ENCODE peak calls at places on chromosome 3, in eight cellular contexts. Z, T, X, S, H, Q, V and A are unnamed samples.

GRCh38 chr3:174202146-174202545 is 657.0 kb upstream of the NAALADL2 start:
- DNase-seq in V (no peak), Q (no peak), T (no peak), S (no peak), H (no peak), X (no peak), Z (no peak), A (no peak)

GRCh38 chr3:174330303-174330702 is 528.8 kb upstream of the NAALADL2 start:
- DNase-seq in H (no peak), X (peak), Z (peak), V (no peak), S (peak), T (no peak), Q (peak), A (peak)

GRCh38 chr3:128076783-128077624 is 24.8 kb downstream of the SEC61A1 start:
- DNase-seq in Q (no peak), V (peak), S (peak), Z (no peak), T (no peak), H (peak), X (no peak), A (no peak)

GRCh38 chr3:82000350-82000749 is 238.9 kb upstream of the GBE1 start:
- DNase-seq in X (no peak), V (no peak), T (no peak), S (no peak), Q (no peak), Z (no peak), H (no peak), A (no peak)

GRCh38 chr3:31980530-31981205 is 394 bp downstream of the OSBPL10 start:
- DNase-seq in X (peak), H (peak), V (peak), S (peak), Q (no peak), T (peak), Z (peak), A (peak)

GRCh38 chr3:152969557-152970300 is 134.8 kb downstream of the P2RY1 start:
- DNase-seq in S (peak), V (no peak), H (no peak), Q (no peak), T (no peak), Z (peak), X (peak), A (peak)

GRCh38 chr3:194586839-194587238 is 46.4 kb downstream of the TMEM44 start:
- DNase-seq in H (no peak), X (peak), S (peak), T (no peak), V (no peak), Q (no peak), Z (peak), A (peak)

GRCh38 chr3:45453887-45454286 is 65.5 kb downstream of the LARS2 start:
- DNase-seq in S (no peak), Z (no peak), Q (no peak), V (no peak), T (no peak), X (no peak), H (no peak), A (no peak)

GRCh38 chr3:129694228-129694627 is 87.8 kb upstream of the PLXND1 start:
- DNase-seq in Z (no peak), S (no peak), X (no peak), V (no peak), T (no peak), Q (no peak), H (no peak), A (no peak)

GRCh38 chr3:157261000-157261399 is 101.1 kb upstream of the CCNL1 start:
- DNase-seq in Q (no peak), S (peak), H (no peak), T (no peak), X (peak), Z (peak), V (no peak), A (no peak)

DNA sequence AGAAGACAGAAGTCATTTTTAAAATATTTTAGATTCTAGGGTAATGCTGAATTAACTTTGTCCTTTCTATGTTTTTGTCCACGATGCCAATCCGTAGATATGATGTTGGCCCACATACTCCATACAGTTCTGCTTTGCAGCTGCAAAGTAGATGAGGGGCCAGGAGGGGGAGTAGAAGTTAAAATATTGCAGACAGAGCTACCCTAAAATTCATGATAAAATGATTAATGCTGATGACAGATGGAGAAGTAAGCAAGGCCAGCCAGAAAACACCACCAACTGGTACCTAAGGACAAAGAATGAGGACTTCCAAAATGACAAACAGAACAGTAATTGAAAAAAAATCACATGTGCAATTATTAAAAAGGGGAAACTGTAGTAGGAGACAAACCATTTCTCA is 756.6 kb upstream of the ARPP21 start:
- DNase-seq in Q (no peak), X (peak), S (no peak), T (no peak), H (no peak), V (no peak), Z (no peak), A (no peak)
- TF ChIP-seq CTCF in Q (no peak), X (peak), S (no peak), T (no peak), H (no peak), V (peak), Z (no peak), A (no peak)

GRCh38 chr3:149375164-149375823 is 2.2 kb downstream of the TM4SF1 start:
- DNase-seq in X (peak), Q (no peak), T (no peak), S (no peak), V (no peak), H (no peak), Z (no peak), A (no peak)

GRCh38 chr3:149377408-149378111 is at the start of gene TM4SF1:
- DNase-seq in S (peak), T (peak), X (peak), H (no peak), Q (peak), Z (peak), V (no peak), A (peak)

GRCh38 chr3:149374391-149374790 is 3.1 kb downstream of the TM4SF1 start:
- DNase-seq in T (no peak), Z (no peak), V (no peak), X (peak), Q (no peak), S (no peak), H (no peak), A (no peak)

GRCh38 chr3:149376728-149377407 is 581 bp downstream of the TM4SF1 start:
- DNase-seq in H (no peak), S (peak), Q (no peak), Z (peak), X (peak), V (no peak), T (no peak), A (no peak)

GRCh38 chr3:149375824-149376196 is 1.6 kb downstream of the TM4SF1 start:
- DNase-seq in T (no peak), H (no peak), X (no peak), S (no peak), V (no peak), Q (no peak), Z (no peak), A (no peak)
- TF ChIP-seq CTCF in T (no peak), H (no peak), X (no peak), S (no peak), V (no peak), Q (no peak), Z (no peak), A (no peak)

DNA sequence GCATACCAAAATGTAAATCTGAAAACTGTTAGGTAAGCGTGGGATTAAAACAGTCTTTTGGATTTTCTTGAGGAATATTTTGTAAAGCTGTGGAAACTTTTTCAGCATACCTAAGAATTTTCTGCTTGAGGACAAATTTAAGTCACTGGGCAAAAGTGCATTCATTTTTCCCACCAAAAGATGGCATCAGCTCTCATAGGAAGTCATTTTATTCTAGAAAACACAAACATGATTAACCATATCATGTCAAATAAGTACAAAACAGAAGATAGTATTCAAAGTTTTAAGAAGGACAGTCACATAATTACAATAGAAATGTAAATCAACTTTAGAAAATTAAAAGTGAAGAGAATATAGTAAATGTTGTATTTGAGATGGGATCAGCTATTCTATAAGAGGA is 63.5 kb downstream of the SLC49A4 start:
- DNase-seq in X (peak), S (peak), Q (no peak), H (no peak), V (no peak), Z (peak), T (no peak), A (peak)
- TF ChIP-seq CTCF in X (peak), S (peak), Q (peak), H (peak), V (peak), Z (peak), T (no peak), A (peak)

GRCh38 chr3:188367741-188368140 is 213.8 kb downstream of the LPP start:
- DNase-seq in S (no peak), V (no peak), H (no peak), T (no peak), X (no peak), Q (no peak), Z (peak), A (no peak)

GRCh38 chr3:188365978-188366698 is 212.2 kb downstream of the LPP start:
- DNase-seq in V (no peak), T (no peak), H (no peak), Z (peak), Q (no peak), X (peak), S (no peak), A (no peak)

GRCh38 chr3:188369526-188369925 is 215.6 kb downstream of the LPP start:
- DNase-seq in V (no peak), Z (no peak), S (no peak), X (no peak), T (no peak), H (no peak), Q (no peak), A (no peak)

GRCh38 chr3:188365184-188365583 is 211.2 kb downstream of the LPP start:
- DNase-seq in Z (no peak), S (no peak), V (no peak), X (no peak), H (no peak), Q (no peak), T (no peak), A (no peak)

GRCh38 chr3:188370081-188370830 is 216.3 kb downstream of the LPP start:
- DNase-seq in Z (no peak), Q (no peak), S (no peak), X (peak), T (no peak), H (no peak), V (no peak), A (no peak)
- TF ChIP-seq CTCF in Z (no peak), Q (no peak), S (no peak), X (no peak), T (no peak), H (no peak), V (no peak), A (no peak)